ENCODE peak calls at places on chromosomes 11 and 22, in seven cellular contexts. I is SK-N-SH, F is H1, R is heart left ventricle, L is adrenal gland, T is upper lobe of right lung, Q is sigmoid colon. C is an unnamed sample. For H3K4me1, the result is how much of the 10 kb centered on the place peaks cover.

GRCh38 chr11:132028380-132029240 is 658.2 kb downstream of the NTM start:
- DNase-seq in R (no peak), F (no peak), I (peak), Q (no peak), T (no peak), L (peak), C (peak)

GRCh38 chr11:131146817-131147490 is 223.5 kb upstream of the NTM start:
- DNase-seq in I (no peak), T (no peak), F (no peak), L (no peak), R (no peak), Q (no peak), C (no peak)

GRCh38 chr22:29344137-29344536 is 28.6 kb upstream of the RASL10A start:
- DNase-seq in R (peak), I (peak), L (peak), Q (peak), F (no peak), T (peak), C (peak)

GRCh38 chr22:39264344-39265116 is 19.7 kb upstream of the PDGFB start:
- DNase-seq in R (peak), I (no peak), T (no peak), L (peak), Q (peak), F (no peak), C (peak)

GRCh38 chr11:110801328-110801727 is 89.1 kb upstream of the ARHGAP20 start:
- DNase-seq in L (peak), I (no peak), Q (no peak), F (no peak), T (no peak), R (no peak), C (no peak)

GRCh38 chr11:73240190-73240781 is 22.2 kb downstream of the P2RY2 start:
- DNase-seq in F (no peak), R (peak), T (peak), L (peak), Q (peak), I (no peak), C (peak)

GRCh38 chr11:13238879-13239514 is 38.6 kb upstream of the BMAL1 start:
- DNase-seq in L (peak), F (no peak), I (peak), Q (no peak), T (no peak), R (peak), C (peak)

GRCh38 chr11:9276571-9276970 is 11.4 kb upstream of the DENND5A start:
- DNase-seq in R (no peak), T (no peak), Q (no peak), F (no peak), L (peak), I (no peak), C (no peak)

GRCh38 chr11:76185931-76186401 is 20.3 kb downstream of the WNT11 start:
- DNase-seq in F (no peak), Q (no peak), R (no peak), L (peak), I (peak), T (peak), C (peak)

GRCh38 chr11:83033972-83034672 is 37.6 kb downstream of the RAB30 start:
- DNase-seq in T (no peak), L (peak), Q (peak), F (no peak), I (peak), R (peak), C (peak)

GRCh38 chr11:1228183-1228821 is 5.4 kb downstream of the MUC5B start:
- DNase-seq in R (no peak), T (peak), F (no peak), Q (peak), L (no peak), I (peak), C (no peak)

GRCh38 chr22:20488946-20489345 is 6.6 kb downstream of the KLHL22 start:
- DNase-seq in R (no peak), Q (no peak), I (no peak), F (no peak), T (no peak), L (no peak), C (no peak)

GRCh38 chr11:64206457-64207246 is at the start of gene FERMT3:
- DNase-seq in F (no peak), I (peak), L (peak), T (peak), Q (no peak), R (peak), C (peak)

GRCh38 chr11:119181677-119182412 is 3.4 kb upstream of the NHERF4 start:
- DNase-seq in I (no peak), Q (no peak), R (no peak), F (no peak), L (no peak), T (no peak), C (no peak)

GRCh38 chr11:92596596-92597317 is 372.1 kb downstream of the FAT3 start:
- DNase-seq in L (no peak), F (no peak), T (no peak), R (no peak), Q (no peak), I (no peak), C (no peak)

GRCh38 chr11:128813729-128814128 is 53.4 kb downstream of the KCNJ1 start:
- DNase-seq in L (no peak), I (no peak), F (no peak), Q (no peak), T (no peak), R (no peak), C (no peak)

GRCh38 chr11:128819198-128819597 is 47.9 kb downstream of the KCNJ1 start:
- DNase-seq in L (no peak), T (no peak), F (no peak), I (no peak), R (no peak), Q (no peak), C (no peak)

GRCh38 chr11:128810784-128811514 is 56.1 kb downstream of the KCNJ1 start:
- DNase-seq in T (no peak), Q (no peak), R (no peak), F (no peak), L (no peak), I (no peak), C (no peak)

GRCh38 chr11:128809128-128809527 is 58.0 kb downstream of the KCNJ1 start:
- DNase-seq in Q (no peak), F (no peak), R (no peak), L (no peak), I (no peak), T (no peak), C (no peak)

GRCh38 chr11:128814856-128815705 is 52.0 kb downstream of the KCNJ1 start:
- DNase-seq in F (peak), R (peak), L (peak), Q (peak), I (peak), T (no peak), C (no peak)
- H3K4me1 ChIP-seq in F (under half), R (under half), L (under half), Q (under half), I (under half), T (under half), C (under half)

GRCh38 chr22:43345761-43346261 is 2.6 kb upstream of the SCUBE1 start:
- DNase-seq in R (no peak), I (no peak), Q (no peak), F (no peak), L (no peak), T (peak), C (no peak)

GRCh38 chr22:43342347-43343261 is 568 bp downstream of the SCUBE1 start:
- DNase-seq in Q (no peak), F (no peak), R (no peak), I (peak), L (no peak), T (no peak), C (no peak)

GRCh38 chr22:43341565-43341964 is 1.6 kb downstream of the SCUBE1 start:
- DNase-seq in Q (no peak), L (no peak), I (no peak), F (no peak), T (no peak), R (no peak), C (no peak)

GRCh38 chr22:43345356-43345755 is 2.2 kb upstream of the SCUBE1 start:
- DNase-seq in T (no peak), Q (no peak), L (no peak), R (no peak), I (no peak), F (no peak), C (no peak)

GRCh38 chr22:43343262-43343988 is at the start of gene SCUBE1:
- DNase-seq in R (peak), T (peak), L (peak), I (peak), F (no peak), Q (no peak), C (peak)
- H3K4me3 ChIP-seq in R (peak), T (peak), L (peak), I (peak), F (peak), Q (peak), C (no peak)

GRCh38 chr11:122727101-122727929 is 71.8 kb downstream of the UBASH3B start:
- DNase-seq in I (peak), L (no peak), Q (no peak), R (no peak), F (no peak), T (no peak), C (no peak)
- H3K4me1 ChIP-seq in I (under half), L (under half), Q (under half), R (under half), F (under half), T (under half), C (under half)

GRCh38 chr11:128872594-128872993 is 5.5 kb upstream of the KCNJ1 start:
- DNase-seq in R (no peak), Q (no peak), T (no peak), L (no peak), I (no peak), F (no peak), C (no peak)
- H3K4me3 ChIP-seq in R (no peak), Q (no peak), T (no peak), L (no peak), I (no peak), F (no peak), C (no peak)